ENCODE peak calls at places on chromosomes 11 and 22, in seven cellular contexts. V is foreskin keratinocyte; Q is activated CD4-positive, alpha-beta T cell treated with anti-CD3 and anti-CD28 coated beads, Interleukin-2, amount 10 ng/mL, durations not matched to agents 7 days and 5 days; D is DMS153; W is nucleus accumbens; Y is natural killer cell treated with Interleukin-12 subunit alpha and Interleukin-12 subunit beta and Interleukin-15 and Interleukin-18, amount 100 ng/mL, for 72 hours; A is T-helper 17 cell. N is an unnamed sample.

GRCh38 chr11:120108154-120108784 is 29.6 kb downstream of the TRIM29 start:
- DNase-seq in V (no peak), D (peak; percentile 12), W (peak; percentile 33), Y (no peak), Q (peak; percentile 64), A (peak; percentile 33), N (peak; percentile 83)

GRCh38 chr11:2934611-2935239 is 5.5 kb upstream of the PHLDA2 start:
- DNase-seq in A (no peak), Y (peak; percentile 62), D (no peak), V (no peak), W (no peak), Q (no peak), N (no peak)

GRCh38 chr11:17405232-17406005 is 17.0 kb upstream of the KCNJ11 start:
- DNase-seq in V (no peak), W (peak; percentile 38), Y (no peak), A (no peak), Q (no peak), D (peak; percentile 83), N (peak; percentile 76)

GRCh38 chr11:113189909-113190667 is 124.3 kb upstream of the TTC12 start:
- DNase-seq in Y (no peak), W (no peak), V (peak; percentile 97), Q (no peak), D (no peak), A (no peak), N (no peak)

GRCh38 chr11:67262731-67263675 is 3.3 kb upstream of the GRK2 start:
- DNase-seq in A (peak; percentile 55), Y (peak; percentile 83), Q (peak; percentile 83), W (peak; percentile 48), V (no peak), D (peak; percentile 65), N (peak; percentile 84)

GRCh38 chr22:27474711-27475547 is 326.6 kb downstream of the MN1 start:
- DNase-seq in Q (no peak), A (no peak), W (no peak), V (peak; percentile 100), D (no peak), Y (no peak), N (no peak)

GRCh38 chr11:23021287-23021863 is 161.1 kb upstream of the CCDC179 start:
- DNase-seq in A (no peak), Y (no peak), Q (no peak), D (no peak), V (no peak), W (no peak), N (peak; percentile 32)

GRCh38 chr11:96342971-96343711 is at the start of gene MAML2:
- DNase-seq in V (peak; percentile 75), D (peak; percentile 79), A (peak; percentile 81), Q (peak; percentile 93), W (peak; percentile 92), Y (peak; percentile 95), N (peak; percentile 95)

GRCh38 chr22:48517039-48518030 is 1310.3 kb downstream of the BRD1 start:
- DNase-seq in D (no peak), V (no peak), Q (no peak), W (peak; percentile 67), Y (no peak), A (no peak), N (peak; percentile 75)

GRCh38 chr11:85977751-85978160 is 91.1 kb downstream of the PICALM start:
- DNase-seq in W (no peak), Y (no peak), Q (no peak), A (no peak), V (no peak), D (no peak), N (no peak)

GRCh38 chr22:44261861-44262595 is 50.7 kb downstream of the SHISAL1 start:
- DNase-seq in A (no peak), D (peak; percentile 15), W (no peak), V (no peak), Q (no peak), Y (no peak), N (no peak)

GRCh38 chr11:57323503-57324153 is 1.1 kb downstream of the TNKS1BP1 start:
- DNase-seq in Q (no peak), D (no peak), Y (no peak), A (no peak), W (no peak), V (no peak), N (no peak)

GRCh38 chr11:116473236-116473769 is 299.5 kb downstream of the BUD13 start:
- DNase-seq in D (no peak), V (no peak), W (no peak), Q (no peak), Y (no peak), A (no peak), N (no peak)

GRCh38 chr11:65743928-65744698 is 23.5 kb upstream of the RNASEH2C start:
- DNase-seq in V (no peak), W (no peak), A (no peak), Y (no peak), Q (no peak), D (no peak), N (no peak)

GRCh38 chr11:11605181-11605580 is 16.6 kb downstream of the GALNT18 start:
- DNase-seq in A (no peak), V (no peak), Y (no peak), D (no peak), Q (no peak), W (no peak), N (no peak)

GRCh38 chr22:36439481-36440271 is 41.8 kb downstream of the TXN2 start:
- DNase-seq in W (no peak), A (no peak), D (no peak), V (peak; percentile 63), Q (no peak), Y (no peak), N (no peak)

GRCh38 chr11:8025816-8026215 is 38.7 kb downstream of the EIF3F start:
- DNase-seq in W (no peak), Y (no peak), V (no peak), A (no peak), D (no peak), Q (no peak), N (no peak)

GRCh38 chr11:75350743-75351540 is 519 bp downstream of the ARRB1 start:
- DNase-seq in W (peak; percentile 56), A (no peak), D (no peak), Y (peak; percentile 60), Q (peak; percentile 35), V (no peak), N (no peak)

GRCh38 chr22:32457031-32457430 is 7.2 kb downstream of the BPIFC start:
- DNase-seq in W (no peak), Y (no peak), D (no peak), V (no peak), A (no peak), Q (no peak), N (no peak)

GRCh38 chr11:12942157-12942556 is 67.0 kb upstream of the RASSF10 start:
- DNase-seq in A (no peak), Y (no peak), W (no peak), D (no peak), Q (no peak), V (no peak), N (no peak)

GRCh38 chr22:42277988-42278776 is 7.7 kb upstream of the TCF20 start:
- DNase-seq in Q (peak; percentile 44), A (no peak), V (no peak), W (no peak), Y (no peak), D (peak; percentile 63), N (no peak)

GRCh38 chr11:13009921-13010736 is 1.0 kb downstream of the RASSF10 start:
- DNase-seq in Y (no peak), Q (no peak), W (no peak), A (no peak), V (peak; percentile 54), D (peak; percentile 17), N (no peak)

GRCh38 chr11:206516-207212 is 535 bp downstream of the BET1L start:
- DNase-seq in D (no peak), V (no peak), W (peak; percentile 60), Y (no peak), Q (no peak), A (no peak), N (no peak)

GRCh38 chr22:26172389-26172990 is 3.2 kb downstream of the SEZ6L start:
- DNase-seq in A (no peak), D (peak; percentile 66), V (no peak), Y (no peak), Q (peak; percentile 35), W (no peak), N (peak; percentile 3)

GRCh38 chr11:64592656-64593055 is 1.6 kb downstream of the SLC22A12 start:
- DNase-seq in A (no peak), W (no peak), Y (no peak), Q (no peak), V (no peak), D (no peak), N (no peak)

GRCh38 chr22:45818130-45819085 is 146.8 kb downstream of the ATXN10 start:
- DNase-seq in W (peak; percentile 43), A (no peak), Y (no peak), D (no peak), V (no peak), Q (no peak), N (peak; percentile 79)

GRCh38 chr22:47294222-47294532 is 531.7 kb downstream of the TBC1D22A start:
- DNase-seq in Y (no peak), A (no peak), W (no peak), D (no peak), V (no peak), Q (no peak), N (no peak)